ENCODE peak calls at places on chromosomes 3 and 15, in six cellular contexts. I, H, R, W, N and E are unnamed samples.

GRCh38 chr3:15324335-15324734 is 8.1 kb downstream of the SH3BP5 start:
- DNase-seq in I (no peak), H (no peak), R (no peak), W (no peak), N (no peak), E (peak)

GRCh38 chr3:55075846-55076245 is 148.0 kb upstream of the LRTM1 start:
- DNase-seq in I (no peak), H (no peak), R (no peak), W (no peak), N (no peak), E (no peak)

GRCh38 chr15:45111390-45112142 is 2.4 kb downstream of the DUOX2 start:
- DNase-seq in I (no peak), H (no peak), R (no peak), W (no peak), N (no peak), E (no peak)

GRCh38 chr15:85625431-85625830 is 169.3 kb downstream of the KLHL25 start:
- DNase-seq in I (no peak), H (no peak), R (no peak), W (no peak), N (no peak), E (no peak)

GRCh38 chr3:185824467-185825378 is at the start of gene IGF2BP2:
- DNase-seq in I (peak), H (peak), R (no peak), W (peak), N (peak), E (peak)

GRCh38 chr3:141368062-141368924 is at the start of gene ZBTB38:
- DNase-seq in I (peak), H (peak), R (peak), W (peak), N (peak), E (peak)

GRCh38 chr3:11624161-11624560 is 19.6 kb downstream of the VGLL4 start:
- DNase-seq in I (no peak), H (no peak), R (no peak), W (no peak), N (no peak), E (peak)

GRCh38 chr15:48592221-48592731 is 53.2 kb downstream of the FBN1 start:
- DNase-seq in I (no peak), H (no peak), R (no peak), W (no peak), N (peak), E (peak)

GRCh38 chr15:91385301-91385700 is 285.2 kb downstream of the SV2B start:
- DNase-seq in I (no peak), H (no peak), R (no peak), W (no peak), N (no peak), E (no peak)

GRCh38 chr15:29136815-29137214 is 132.8 kb downstream of the NSMCE3 start:
- DNase-seq in I (no peak), H (no peak), R (no peak), W (no peak), N (no peak), E (no peak)

DNA sequence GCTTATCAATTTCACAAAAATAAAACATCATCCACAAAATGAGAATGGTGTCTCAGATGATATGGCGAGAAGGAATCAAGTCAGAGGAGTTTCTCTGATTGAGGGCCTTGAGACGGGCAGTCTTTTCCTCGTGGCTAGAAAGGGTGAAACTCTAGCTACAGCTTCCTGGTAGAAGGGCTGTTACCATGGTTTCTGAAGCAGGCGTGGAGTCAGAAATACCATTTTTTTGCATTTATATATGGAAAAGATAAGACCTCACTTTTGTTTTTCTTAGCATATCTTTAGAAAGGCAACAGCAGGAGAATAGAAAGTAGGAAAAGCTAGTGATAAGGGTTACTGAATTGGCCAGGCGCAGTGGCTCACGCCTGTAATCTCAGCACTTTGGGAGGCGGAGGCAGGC is 17.3 kb upstream of the SAMD7 start:
- DNase-seq in I (no peak), H (no peak), R (no peak), W (no peak), N (no peak), E (peak)
- H3K27ac ChIP-seq in I (no peak), H (no peak), R (no peak), W (no peak), N (no peak), E (no peak)

DNA sequence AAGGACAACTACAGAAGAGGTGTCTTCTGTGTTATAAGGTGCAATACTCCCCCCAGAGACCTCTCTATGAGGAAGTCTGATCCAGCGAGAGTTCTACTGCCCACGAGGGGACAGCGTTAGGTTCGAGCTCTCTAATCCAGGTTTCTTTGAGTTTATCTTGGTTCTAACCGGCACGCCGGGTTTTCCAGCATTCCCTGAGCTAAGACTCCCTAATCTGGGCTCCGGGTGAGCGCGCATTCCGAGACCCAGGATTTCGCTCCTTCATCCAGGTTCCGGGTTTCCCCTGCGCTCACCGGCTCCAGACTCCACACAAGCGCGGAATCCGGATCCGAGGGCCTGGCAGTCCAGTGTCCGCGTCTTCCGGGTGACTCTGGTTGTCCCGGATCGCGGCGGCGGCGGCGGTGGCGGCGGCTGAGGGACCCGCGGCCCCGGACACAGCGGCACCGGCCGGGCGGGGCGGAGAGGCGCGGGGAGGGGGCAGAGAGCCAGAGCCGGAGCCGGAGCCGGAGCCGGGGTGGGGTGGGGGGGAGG is at the start of gene ZNF609:
- DNase-seq in I (peak), H (peak), R (peak), W (peak), N (peak), E (peak)
- TF ChIP-seq CTCF in I (no peak), H (peak), R (no peak), W (no peak), N (no peak), E (no peak)

GRCh38 chr15:60375255-60375809 is 22.5 kb downstream of the ANXA2 start:
- DNase-seq in I (no peak), H (no peak), R (no peak), W (no peak), N (no peak), E (no peak)
- H3K4me3 ChIP-seq in I (peak), H (peak), R (no peak), W (no peak), N (no peak), E (no peak)

GRCh38 chr3:120424506-120424905 is 26.3 kb downstream of the FSTL1 start:
- DNase-seq in I (no peak), H (no peak), R (no peak), W (no peak), N (no peak), E (no peak)

GRCh38 chr3:120425196-120425595 is 25.6 kb downstream of the FSTL1 start:
- DNase-seq in I (no peak), H (no peak), R (no peak), W (no peak), N (no peak), E (no peak)

GRCh38 chr3:120427201-120427600 is 23.6 kb downstream of the FSTL1 start:
- DNase-seq in I (no peak), H (no peak), R (no peak), W (no peak), N (no peak), E (no peak)

GRCh38 chr3:120423432-120423831 is 27.4 kb downstream of the FSTL1 start:
- DNase-seq in I (no peak), H (no peak), R (no peak), W (no peak), N (no peak), E (no peak)

DNA sequence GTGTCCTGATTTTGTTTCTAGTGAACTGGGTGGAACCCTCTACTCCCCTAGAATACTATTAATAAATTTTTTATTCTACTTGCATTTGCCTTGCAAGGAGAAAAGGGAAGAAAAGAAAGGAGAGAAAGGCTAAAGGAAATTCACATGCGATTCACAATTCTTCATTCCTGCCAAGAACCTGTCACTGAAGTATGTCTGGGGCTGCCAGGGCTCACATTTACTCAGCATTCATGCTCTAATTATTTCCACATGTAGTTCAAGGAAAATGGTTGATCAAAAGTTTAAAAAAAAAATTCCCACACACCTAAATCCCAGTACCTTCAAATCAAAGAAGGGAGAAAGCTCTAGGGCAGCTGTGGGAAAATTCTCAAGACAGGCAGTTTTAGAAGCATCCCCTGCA is 24.9 kb downstream of the FSTL1 start:
- DNase-seq in I (no peak), H (no peak), R (no peak), W (no peak), N (peak), E (peak)
- H3K27ac ChIP-seq in I (no peak), H (no peak), R (no peak), W (peak), N (peak), E (peak)

GRCh38 chr3:52682016-52682415 is 3.7 kb downstream of the PBRM1 start:
- DNase-seq in I (no peak), H (no peak), R (peak), W (no peak), N (peak), E (peak)
- TF ChIP-seq CTCF in I (no peak), H (peak), R (peak), W (no peak), N (peak), E (peak)

GRCh38 chr15:92733934-92734521 is 78.5 kb upstream of the FAM174B start:
- DNase-seq in I (no peak), H (peak), R (no peak), W (no peak), N (peak), E (no peak)
- H3K4me3 ChIP-seq in I (peak), H (peak), R (no peak), W (no peak), N (peak), E (peak)

GRCh38 chr3:148957586-148957985 is 33.8 kb upstream of the GYG1 start:
- DNase-seq in I (no peak), H (no peak), R (peak), W (no peak), N (no peak), E (no peak)

GRCh38 chr3:148962513-148962912 is 28.8 kb upstream of the GYG1 start:
- DNase-seq in I (no peak), H (peak), R (peak), W (no peak), N (peak), E (peak)

GRCh38 chr3:148955544-148956346 is 35.6 kb upstream of the GYG1 start:
- DNase-seq in I (peak), H (peak), R (peak), W (peak), N (peak), E (peak)

GRCh38 chr3:148954981-148955380 is 36.4 kb upstream of the GYG1 start:
- DNase-seq in I (no peak), H (no peak), R (no peak), W (no peak), N (no peak), E (no peak)

GRCh38 chr3:148958681-148959080 is 32.7 kb upstream of the GYG1 start:
- DNase-seq in I (no peak), H (no peak), R (no peak), W (no peak), N (no peak), E (no peak)
- H3K27ac ChIP-seq in I (no peak), H (no peak), R (no peak), W (no peak), N (no peak), E (no peak)